ENCODE peak calls at places on chromosomes 13 and 19, in ten cellular contexts. B is prostate gland, I is esophagus muscularis mucosa, P is sigmoid colon, M is K562, G is transverse colon, O is H1, K is suprapubic skin, R is HCT116, Q is stomach. S is an unnamed sample. For H3K9me3, the result is how much of the 10 kb centered on the place peaks cover.

GRCh38 chr19:4373601-4374441 is 26.5 kb downstream of the SH3GL1 start:
- DNase-seq in B (no peak), I (no peak), P (peak), M (no peak), G (no peak), O (no peak), K (peak), R (no peak), Q (no peak), S (no peak)

GRCh38 chr13:79867248-79867647 is 386.3 kb downstream of the NDFIP2 start:
- DNase-seq in B (no peak), I (no peak), P (no peak), M (no peak), G (no peak), O (no peak), K (no peak), R (no peak), Q (no peak), S (no peak)

GRCh38 chr13:98576215-98576945 is 527 bp downstream of the STK24 start:
- DNase-seq in B (peak), I (no peak), P (peak), M (peak), G (peak), O (no peak), K (peak), R (no peak), Q (peak), S (peak)

GRCh38 chr19:3080281-3080680 is 13.9 kb upstream of the GNA11 start:
- DNase-seq in B (no peak), I (no peak), P (peak), M (no peak), G (peak), O (no peak), K (no peak), R (no peak), Q (no peak), S (peak)

GRCh38 chr13:28582225-28582891 is 76.6 kb upstream of the POMP start:
- DNase-seq in B (no peak), I (no peak), P (no peak), M (peak), G (no peak), O (no peak), K (no peak), R (no peak), Q (no peak), S (no peak)

GRCh38 chr13:73339086-73339485 is 280.3 kb downstream of the KLF5 start:
- DNase-seq in B (no peak), I (no peak), P (no peak), M (no peak), G (no peak), O (no peak), K (no peak), R (no peak), Q (no peak), S (no peak)

GRCh38 chr19:29510701-29511265 is 15.0 kb upstream of the VSTM2B start:
- DNase-seq in B (no peak), I (no peak), P (peak), M (no peak), G (no peak), O (no peak), K (no peak), R (no peak), Q (no peak), S (no peak)

GRCh38 chr13:19864018-19864338 is 529 bp upstream of the ZMYM5 start:
- DNase-seq in B (peak), I (peak), P (peak), M (peak), G (peak), O (no peak), K (peak), R (no peak), Q (peak), S (peak)

GRCh38 chr19:29967623-29968022 is 25.6 kb downstream of the URI1 start:
- DNase-seq in B (no peak), I (no peak), P (no peak), M (no peak), G (no peak), O (no peak), K (no peak), R (no peak), Q (no peak), S (no peak)

GRCh38 chr13:24148414-24149305 is 11.9 kb upstream of the SPATA13 start:
- DNase-seq in B (peak), I (no peak), P (no peak), M (no peak), G (peak), O (no peak), K (no peak), R (peak), Q (peak), S (peak)

GRCh38 chr13:94583926-94584325 is 12.0 kb downstream of the TGDS start:
- DNase-seq in B (no peak), I (no peak), P (no peak), M (no peak), G (no peak), O (no peak), K (no peak), R (no peak), Q (no peak), S (no peak)

GRCh38 chr19:5955638-5955935 is 22.4 kb downstream of the RANBP3 start:
- DNase-seq in B (no peak), I (no peak), P (no peak), M (no peak), G (no peak), O (no peak), K (no peak), R (no peak), Q (no peak), S (no peak)

GRCh38 chr13:67383358-67383757 is 153.2 kb upstream of the PCDH9 start:
- DNase-seq in B (no peak), I (no peak), P (no peak), M (no peak), G (no peak), O (no peak), K (no peak), R (no peak), Q (no peak), S (no peak)

GRCh38 chr13:113320226-113320875 is 23.3 kb downstream of the LAMP1 start:
- DNase-seq in B (no peak), I (no peak), P (no peak), M (no peak), G (no peak), O (no peak), K (no peak), R (no peak), Q (no peak), S (no peak)

GRCh38 chr13:113319371-113319770 is 22.3 kb downstream of the LAMP1 start:
- DNase-seq in B (no peak), I (no peak), P (no peak), M (no peak), G (no peak), O (no peak), K (no peak), R (no peak), Q (no peak), S (no peak)

GRCh38 chr13:113318956-113319355 is 21.9 kb downstream of the LAMP1 start:
- DNase-seq in B (no peak), I (no peak), P (peak), M (no peak), G (no peak), O (no peak), K (no peak), R (no peak), Q (no peak), S (no peak)

GRCh38 chr13:113317031-113317430 is 20.0 kb downstream of the LAMP1 start:
- DNase-seq in B (no peak), I (no peak), P (no peak), M (no peak), G (no peak), O (no peak), K (no peak), R (no peak), Q (no peak), S (no peak)

GRCh38 chr13:113315992-113316391 is 19.0 kb downstream of the LAMP1 start:
- DNase-seq in B (no peak), I (no peak), P (no peak), M (no peak), G (no peak), O (no peak), K (no peak), R (no peak), Q (no peak), S (no peak)
- H3K9me3 ChIP-seq in B (under half), I (under half), P (under half), M (under half), G (under half), O (under half), K (under half), R (under half), Q (under half), S (under half)

GRCh38 chr19:55678121-55678671 is 3.2 kb downstream of the EPN1 start:
- DNase-seq in B (no peak), I (no peak), P (no peak), M (no peak), G (peak), O (no peak), K (no peak), R (no peak), Q (peak), S (peak)
- TF ChIP-seq POLR2AphosphoS5 in B (no peak), I (no peak), P (no peak), M (no peak), G (no peak), O (no peak), K (no peak), R (no peak), Q (no peak), S (no peak)

GRCh38 chr19:47231215-47232054 is 436 bp upstream of the BBC3 start:
- DNase-seq in B (peak), I (peak), P (peak), M (peak), G (peak), O (peak), K (peak), R (no peak), Q (peak), S (peak)
- TF ChIP-seq POLR2A in B (peak), I (no peak), P (peak), M (no peak), G (peak), O (peak), K (no peak), R (no peak), Q (no peak), S (peak)

GRCh38 chr19:22797040-22797439 is 13.1 kb upstream of the ZNF99 start:
- DNase-seq in B (no peak), I (no peak), P (no peak), M (no peak), G (no peak), O (no peak), K (no peak), R (no peak), Q (no peak), S (no peak)
- H3K9me3 ChIP-seq in B (under half), I (under half), P (under half), M (under half), G (under half), O (half or more), K (under half), R (under half), Q (under half), S (under half)

GRCh38 chr13:113820813-113821651 is 42.8 kb downstream of the GAS6 start:
- DNase-seq in B (peak), I (peak), P (peak), M (peak), G (peak), O (no peak), K (peak), R (no peak), Q (no peak), S (peak)
- TF ChIP-seq POLR2AphosphoS5 in B (peak), I (peak), P (peak), M (no peak), G (peak), O (no peak), K (peak), R (no peak), Q (peak), S (peak)

GRCh38 chr19:10289836-10290438 is at the start of gene ICAM5:
- DNase-seq in B (no peak), I (no peak), P (no peak), M (peak), G (peak), O (no peak), K (no peak), R (peak), Q (no peak), S (no peak)

GRCh38 chr19:10286803-10287737 is at the start of gene ICAM4:
- DNase-seq in B (no peak), I (no peak), P (no peak), M (peak), G (peak), O (peak), K (no peak), R (no peak), Q (peak), S (no peak)

GRCh38 chr19:10290439-10290875 is 705 bp downstream of the ICAM5 start:
- DNase-seq in B (no peak), I (no peak), P (no peak), M (no peak), G (peak), O (peak), K (no peak), R (no peak), Q (no peak), S (no peak)

GRCh38 chr19:10289167-10289835 is 451 bp upstream of the ICAM5 start:
- DNase-seq in B (no peak), I (no peak), P (no peak), M (peak), G (peak), O (peak), K (no peak), R (peak), Q (peak), S (no peak)

DNA sequence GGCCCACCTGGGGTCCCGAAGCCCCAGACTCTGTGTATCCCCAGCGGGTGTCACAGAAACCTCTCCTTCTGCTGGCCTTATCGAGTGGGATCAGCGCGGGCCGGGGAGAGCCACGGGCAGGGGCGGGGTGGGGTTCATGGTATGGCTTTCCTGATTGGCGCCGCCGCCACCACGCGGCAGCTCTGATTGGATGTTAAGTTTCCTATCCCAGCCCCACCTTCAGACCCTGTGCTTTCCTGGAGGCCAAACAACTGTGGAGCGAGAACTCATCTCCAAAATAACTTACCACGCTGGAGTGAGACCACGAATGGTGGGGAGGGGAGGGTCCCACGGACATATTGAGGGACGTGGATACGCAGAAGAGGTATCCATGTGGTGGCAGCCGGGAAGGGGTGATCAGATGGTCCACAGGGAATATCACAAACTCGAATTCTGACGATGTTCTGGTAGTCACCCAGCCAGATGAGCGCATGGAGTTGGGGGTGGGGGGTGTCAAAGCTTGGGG is 1.0 kb upstream of the ICAM5 start:
- DNase-seq in B (no peak), I (no peak), P (no peak), M (peak), G (peak), O (peak), K (no peak), R (peak), Q (peak), S (no peak)
- TF ChIP-seq POLR2A in B (no peak), I (no peak), P (no peak), M (peak), G (no peak), O (no peak), K (no peak), R (no peak), Q (no peak), S (no peak)

DNA sequence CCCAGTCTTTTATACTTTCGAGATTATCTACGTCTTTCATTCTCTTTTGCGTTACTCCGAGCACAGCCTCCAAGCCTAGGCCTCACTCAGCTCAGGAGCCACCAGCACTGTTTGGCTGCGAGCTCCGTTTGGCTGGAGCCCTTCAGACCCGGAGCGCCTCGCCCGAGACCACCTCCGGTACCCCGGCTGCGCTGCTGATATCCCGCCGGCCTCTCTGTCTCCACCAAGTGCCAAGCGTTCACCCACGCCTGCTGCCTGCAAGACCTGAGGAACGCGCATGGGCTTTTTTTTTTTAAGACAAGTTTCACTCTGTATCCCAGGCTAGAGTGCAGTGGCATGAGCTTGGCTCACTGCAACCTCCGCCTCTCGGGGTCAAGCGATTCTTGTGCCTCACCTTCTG is 14.1 kb upstream of the ZNF177 start:
- DNase-seq in B (no peak), I (no peak), P (no peak), M (no peak), G (no peak), O (no peak), K (no peak), R (no peak), Q (no peak), S (no peak)
- H3K9me3 ChIP-seq in B (under half), I (under half), P (half or more), M (under half), G (half or more), O (half or more), K (half or more), R (under half), Q (half or more), S (half or more)